ENCODE peak calls at places on chromosomes 6 and 20, in nine cellular contexts. O is fibroblast of mammary gland, Y is iris pigment epithelial cell, C is Panc1, R is hypothalamus, S is HAP-1, W is cardiac fibroblast, V is activated T-cell treated with anti-CD3 and anti-CD28 coated beads for 1 hour, Q is islet precursor cell. M is an unnamed sample.

GRCh38 chr6:106997392-106998257 is 23.1 kb upstream of the CD24 start:
- DNase-seq in S (peak; percentile 61), V (peak; percentile 23), Q (peak; percentile 76), W (peak; percentile 66), O (peak; percentile 66), Y (peak; percentile 71), R (no peak), C (peak; percentile 42), M (peak; percentile 67)

GRCh38 chr6:88629838-88630462 is 333.5 kb downstream of the RNGTT start:
- DNase-seq in W (no peak), S (no peak), C (no peak), Y (peak; percentile 9), Q (peak; percentile 65), O (no peak), V (no peak), R (no peak), M (peak; percentile 3)

GRCh38 chr20:44019638-44020335 is 105.1 kb downstream of the TOX2 start:
- DNase-seq in Q (peak; percentile 56), C (no peak), Y (peak; percentile 57), V (no peak), W (peak; percentile 62), S (no peak), R (no peak), O (peak; percentile 74), M (no peak)

GRCh38 chr6:99836471-99836870 is 157.6 kb downstream of the MCHR2 start:
- DNase-seq in S (no peak), C (no peak), V (no peak), W (no peak), O (peak; percentile 3), R (no peak), Q (no peak), Y (no peak), M (peak; percentile 75)

GRCh38 chr20:33832113-33832853 is 21.1 kb downstream of the CHMP4B start:
- DNase-seq in O (peak; percentile 23), C (no peak), W (peak; percentile 52), V (no peak), Q (no peak), S (no peak), Y (no peak), R (peak; percentile 49), M (no peak)

GRCh38 chr6:113668712-113669408 is 188.3 kb upstream of the MARCKS start:
- DNase-seq in R (no peak), Q (no peak), W (no peak), O (no peak), Y (no peak), V (no peak), C (no peak), S (no peak), M (no peak)

GRCh38 chr20:62118113-62119043 is 3.9 kb upstream of the LSM14B start:
- DNase-seq in W (no peak), V (no peak), C (no peak), O (no peak), S (no peak), Q (no peak), Y (no peak), R (no peak), M (no peak)

GRCh38 chr20:47008842-47009518 is 114.3 kb downstream of the EYA2 start:
- DNase-seq in Q (no peak), O (no peak), W (no peak), Y (no peak), C (no peak), S (no peak), V (no peak), R (no peak), M (no peak)

GRCh38 chr20:63275825-63276224 is 3.2 kb downstream of the ARFGAP1 start:
- DNase-seq in C (no peak), V (no peak), S (no peak), W (no peak), O (no peak), R (no peak), Y (no peak), Q (no peak), M (no peak)

GRCh38 chr6:148620579-148621298 is 126.1 kb upstream of the UST start:
- DNase-seq in Q (no peak), Y (no peak), W (no peak), C (no peak), O (no peak), V (no peak), R (no peak), S (no peak), M (no peak)

GRCh38 chr20:49579195-49579594 is 11.3 kb upstream of the PTGIS start:
- DNase-seq in Q (no peak), Y (no peak), W (no peak), R (no peak), C (no peak), V (no peak), O (no peak), S (no peak), M (no peak)

GRCh38 chr6:20891161-20891560 is 356.9 kb downstream of the CDKAL1 start:
- DNase-seq in S (no peak), W (no peak), Q (no peak), V (no peak), O (no peak), Y (no peak), C (no peak), R (no peak), M (no peak)

GRCh38 chr20:45857836-45858250 is 429 bp downstream of the ZSWIM3 start:
- DNase-seq in V (no peak), R (no peak), O (no peak), Y (peak; percentile 24), C (no peak), W (no peak), S (no peak), Q (no peak), M (no peak)

GRCh38 chr6:27902335-27903314 is 9.6 kb downstream of the OR2B2 start:
- DNase-seq in R (peak; percentile 77), Q (peak; percentile 87), V (peak; percentile 91), O (peak; percentile 81), W (peak; percentile 91), Y (peak; percentile 82), S (peak; percentile 80), C (no peak), M (peak; percentile 89)

GRCh38 chr6:146503096-146503495 is 40.5 kb upstream of the RAB32 start:
- DNase-seq in Q (no peak), R (no peak), S (no peak), V (no peak), Y (no peak), C (no peak), O (no peak), W (no peak), M (no peak)

GRCh38 chr20:45039470-45039811 is 61.5 kb downstream of the KCNS1 start:
- DNase-seq in R (no peak), Y (peak; percentile 45), W (peak; percentile 45), S (no peak), C (no peak), V (no peak), O (no peak), Q (no peak), M (no peak)

GRCh38 chr6:3022765-3023662 is 23.3 kb downstream of the NQO2 start:
- DNase-seq in R (no peak), Q (no peak), V (peak; percentile 31), W (peak; percentile 34), O (peak; percentile 3), S (peak; percentile 60), Y (no peak), C (no peak), M (no peak)

GRCh38 chr6:9848094-9848493 is 566.8 kb downstream of the TFAP2A start:
- DNase-seq in C (no peak), W (no peak), Q (no peak), V (no peak), O (no peak), S (no peak), Y (no peak), R (no peak), M (no peak)

GRCh38 chr6:119312441-119312840 is 37.1 kb downstream of the MAN1A1 start:
- DNase-seq in S (no peak), V (no peak), Y (no peak), R (no peak), W (no peak), Q (no peak), O (no peak), C (no peak), M (no peak)

GRCh38 chr6:36245572-36246031 is 24.3 kb upstream of the PNPLA1 start:
- DNase-seq in O (no peak), Q (peak; percentile 61), C (no peak), R (no peak), Y (no peak), W (no peak), V (no peak), S (no peak), M (no peak)

GRCh38 chr6:34529665-34530327 is 26.3 kb downstream of the SPDEF start:
- DNase-seq in C (no peak), V (no peak), S (no peak), Q (no peak), R (peak; percentile 64), O (no peak), Y (no peak), W (no peak), M (peak; percentile 53)

GRCh38 chr6:125314019-125314581 is 12.3 kb upstream of the HDDC2 start:
- DNase-seq in W (peak; percentile 78), S (peak; percentile 63), Y (peak; percentile 60), Q (peak; percentile 78), V (peak; percentile 10), R (peak; percentile 61), C (peak; percentile 36), O (peak; percentile 75), M (peak; percentile 73)

GRCh38 chr6:56046576-56046975 is 171.2 kb upstream of the BMP5 start:
- DNase-seq in Q (no peak), C (no peak), W (peak; percentile 85), Y (peak; percentile 82), O (peak; percentile 46), R (no peak), S (no peak), V (no peak), M (peak; percentile 71)

GRCh38 chr6:99473730-99474129 is 41.5 kb downstream of the USP45 start:
- DNase-seq in S (no peak), Q (no peak), O (no peak), W (no peak), C (no peak), V (no peak), Y (no peak), R (no peak), M (no peak)

GRCh38 chr6:67535946-67536345 is 1099.1 kb upstream of the ADGRB3 start:
- DNase-seq in Y (no peak), S (no peak), O (peak; percentile 44), W (peak; percentile 41), V (no peak), C (no peak), Q (no peak), R (no peak), M (no peak)

GRCh38 chr6:110283657-110284056 is 74.5 kb downstream of the METTL24 start:
- DNase-seq in Q (no peak), O (no peak), V (no peak), W (no peak), C (no peak), R (no peak), S (no peak), Y (no peak), M (no peak)

GRCh38 chr6:164151161-164151728 is 736.7 kb downstream of the QKI start:
- DNase-seq in R (peak; percentile 89), Q (no peak), Y (no peak), W (no peak), V (no peak), O (no peak), C (no peak), S (peak; percentile 39), M (no peak)

GRCh38 chr6:169188051-169188863 is 65.4 kb downstream of the THBS2 start:
- DNase-seq in S (no peak), C (no peak), V (no peak), W (peak; percentile 98), Q (no peak), O (peak; percentile 99), R (no peak), Y (peak; percentile 95), M (peak; percentile 67)

GRCh38 chr20:40689100-40689942 is at the start of gene MAFB:
- DNase-seq in V (no peak), R (peak; percentile 95), C (no peak), Y (peak; percentile 93), O (peak; percentile 82), S (peak; percentile 32), Q (peak; percentile 96), W (peak; percentile 82), M (peak; percentile 91)

GRCh38 chr6:23446394-23447001 is 679.5 kb upstream of the NRSN1 start:
- DNase-seq in W (peak; percentile 66), O (peak; percentile 58), V (no peak), Y (peak; percentile 67), Q (no peak), S (peak; percentile 75), R (no peak), C (peak; percentile 12), M (peak; percentile 47)

GRCh38 chr6:7991536-7991935 is 72.7 kb downstream of the BLOC1S5 start:
- DNase-seq in R (no peak), W (peak; percentile 10), Q (no peak), O (no peak), Y (no peak), V (no peak), C (no peak), S (no peak), M (no peak)